ENCODE peak calls at places on chromosome 20, in five cellular contexts. U is astrocyte, Y is Peyer's patch, X is neural crest cell, V is progenitor cell of endocrine pancreas. Z is an unnamed sample.

GRCh38 chr20:59305898-59306640 is 5.7 kb downstream of the EDN3 start:
- DNase-seq in U (no peak), Y (no peak), X (no peak), V (no peak), Z (no peak)

GRCh38 chr20:37979021-37979985 is 54.0 kb downstream of the TTI1 start:
- DNase-seq in U (no peak), Y (no peak), X (no peak), V (no peak), Z (no peak)

GRCh38 chr20:20130399-20130798 is 78.1 kb downstream of the CFAP61 start:
- DNase-seq in U (no peak), Y (no peak), X (no peak), V (no peak), Z (no peak)

GRCh38 chr20:32208499-32209154 is 947 bp downstream of the POFUT1 start:
- DNase-seq in U (no peak), Y (no peak), X (no peak), V (no peak), Z (no peak)

GRCh38 chr20:24353135-24353694 is 116.2 kb upstream of the SYNDIG1 start:
- DNase-seq in U (no peak), Y (no peak), X (no peak), V (no peak), Z (no peak)

GRCh38 chr20:59403261-59403961 is 103.0 kb downstream of the EDN3 start:
- DNase-seq in U (no peak), Y (peak; percentile 40), X (peak; percentile 86), V (peak; percentile 89), Z (no peak)

GRCh38 chr20:57501461-57502330 is 23.2 kb downstream of the CTCFL start:
- DNase-seq in U (no peak), Y (no peak), X (no peak), V (no peak), Z (peak; percentile 28)

GRCh38 chr20:21503345-21503744 is 10.5 kb downstream of the NKX2-2 start:
- DNase-seq in U (peak; percentile 83), Y (no peak), X (no peak), V (no peak), Z (peak; percentile 3)

GRCh38 chr20:58306421-58307261 is 2.9 kb upstream of the RAB22A start:
- DNase-seq in U (peak; percentile 84), Y (peak; percentile 60), X (no peak), V (no peak), Z (no peak)

GRCh38 chr20:21936720-21937380 is 231.4 kb downstream of the PAX1 start:
- DNase-seq in U (no peak), Y (no peak), X (no peak), V (no peak), Z (no peak)

GRCh38 chr20:20489623-20490341 is 121.9 kb downstream of the INSM1 start:
- DNase-seq in U (no peak), Y (no peak), X (no peak), V (no peak), Z (no peak)

GRCh38 chr20:25270829-25271251 is 23.0 kb downstream of the PYGB start:
- DNase-seq in U (no peak), Y (peak; percentile 12), X (no peak), V (no peak), Z (no peak)

GRCh38 chr20:47220161-47220582 is 136.3 kb downstream of the ZMYND8 start:
- DNase-seq in U (no peak), Y (peak; percentile 44), X (peak; percentile 65), V (no peak), Z (peak; percentile 22)

GRCh38 chr20:59783020-59784010 is 150.1 kb downstream of the SYCP2 start:
- DNase-seq in U (peak; percentile 0), Y (no peak), X (peak; percentile 78), V (peak; percentile 66), Z (no peak)

GRCh38 chr20:24866008-24866407 is 83.1 kb upstream of the CST7 start:
- DNase-seq in U (no peak), Y (no peak), X (no peak), V (no peak), Z (no peak)

GRCh38 chr20:48489656-48490055 is 338.1 kb downstream of the PREX1 start:
- DNase-seq in U (no peak), Y (no peak), X (no peak), V (no peak), Z (no peak)

GRCh38 chr20:32820698-32821378 is 1.1 kb downstream of the MAPRE1 start:
- DNase-seq in U (no peak), Y (no peak), X (no peak), V (no peak), Z (no peak)

GRCh38 chr20:25017257-25017803 is 24.8 kb upstream of the APMAP start:
- DNase-seq in U (no peak), Y (no peak), X (no peak), V (peak; percentile 53), Z (no peak)

GRCh38 chr20:63135411-63135810 is 80.5 kb downstream of the YTHDF1 start:
- DNase-seq in U (no peak), Y (no peak), X (no peak), V (no peak), Z (no peak)
- TF ChIP-seq CTCF in U (no peak), Y (no peak), X (no peak), V (no peak), Z (no peak)

DNA sequence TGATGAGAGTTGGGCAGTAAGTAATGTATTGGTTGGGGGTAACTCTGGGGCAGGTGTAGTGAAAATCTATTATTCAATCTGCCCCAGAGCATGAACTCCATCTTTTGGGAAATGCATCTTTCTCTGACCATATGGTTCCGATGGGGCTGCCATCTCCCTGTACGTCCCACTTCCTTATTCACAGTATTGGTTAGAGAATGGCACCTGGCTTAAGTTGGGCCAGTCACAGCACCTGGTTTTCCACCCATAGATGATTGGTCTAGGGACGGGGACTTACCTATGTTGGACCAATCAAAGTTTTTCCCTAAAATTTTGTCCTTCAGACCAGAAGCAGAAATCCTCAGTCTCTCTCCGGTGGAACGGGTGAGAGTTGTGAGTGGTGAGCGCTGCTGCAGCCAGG is 2.2 kb upstream of the RALY start:
- DNase-seq in U (no peak), Y (no peak), X (no peak), V (no peak), Z (no peak)
- TF ChIP-seq CTCF in U (no peak), Y (no peak), X (no peak), V (no peak), Z (no peak)

GRCh38 chr20:54681869-54682268 is 206.5 kb downstream of the DOK5 start:
- DNase-seq in U (no peak), Y (no peak), X (no peak), V (no peak), Z (no peak)

GRCh38 chr20:54680439-54680838 is 205.0 kb downstream of the DOK5 start:
- DNase-seq in U (no peak), Y (no peak), X (no peak), V (no peak), Z (no peak)

GRCh38 chr20:54680872-54681297 is 205.5 kb downstream of the DOK5 start:
- DNase-seq in U (peak; percentile 2), Y (no peak), X (peak; percentile 67), V (no peak), Z (peak; percentile 12)
- TF ChIP-seq CTCF in U (peak; percentile 68), Y (no peak), X (peak; percentile 91), V (peak; percentile 86), Z (peak; percentile 88)

GRCh38 chr20:18144541-18145099 is 7.0 kb downstream of the KAT14 start:
- DNase-seq in U (no peak), Y (no peak), X (no peak), V (no peak), Z (no peak)

GRCh38 chr20:18138639-18139583 is 1.2 kb downstream of the KAT14 start:
- DNase-seq in U (no peak), Y (no peak), X (no peak), V (no peak), Z (no peak)

GRCh38 chr20:18138266-18138582 is 561 bp downstream of the KAT14 start:
- DNase-seq in U (no peak), Y (no peak), X (no peak), V (no peak), Z (no peak)

GRCh38 chr20:18137412-18138265 is at the start of the genes KAT14 and PET117:
- DNase-seq in U (peak; percentile 88), Y (peak; percentile 84), X (peak; percentile 89), V (peak; percentile 92), Z (peak; percentile 89)

DNA sequence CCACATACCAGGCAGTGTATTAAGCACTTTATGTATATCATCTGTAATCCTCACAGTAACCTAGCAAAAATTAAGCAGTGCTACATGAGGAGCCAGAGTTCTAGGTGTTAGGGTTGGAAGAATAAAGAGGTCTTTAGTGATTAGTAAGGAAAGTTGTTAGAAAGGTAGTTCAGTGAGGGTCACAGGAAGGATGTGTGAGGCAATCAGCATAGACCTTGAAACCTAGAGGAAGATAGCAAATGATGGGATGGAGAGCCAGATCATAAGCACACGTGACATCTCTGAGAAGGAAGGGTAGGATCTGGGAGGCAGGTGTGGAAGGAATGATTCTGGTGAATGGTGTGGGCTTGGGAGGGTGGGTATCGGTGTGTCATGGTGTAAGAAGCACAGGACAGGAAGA is 2.2 kb downstream of the KAT14 start:
- DNase-seq in U (no peak), Y (no peak), X (no peak), V (no peak), Z (no peak)
- TF ChIP-seq CTCF in U (no peak), Y (no peak), X (no peak), V (no peak), Z (no peak)

GRCh38 chr20:6515261-6515660 is 252.2 kb upstream of the BMP2 start:
- DNase-seq in U (peak; percentile 26), Y (no peak), X (no peak), V (no peak), Z (no peak)
- TF ChIP-seq CTCF in U (no peak), Y (no peak), X (no peak), V (no peak), Z (no peak)

GRCh38 chr20:35394271-35394670 is 17.5 kb downstream of the UQCC1 start:
- DNase-seq in U (no peak), Y (no peak), X (no peak), V (no peak), Z (no peak)

GRCh38 chr20:35395728-35396127 is 16.0 kb downstream of the UQCC1 start:
- DNase-seq in U (peak; percentile 91), Y (no peak), X (no peak), V (no peak), Z (peak; percentile 50)

DNA sequence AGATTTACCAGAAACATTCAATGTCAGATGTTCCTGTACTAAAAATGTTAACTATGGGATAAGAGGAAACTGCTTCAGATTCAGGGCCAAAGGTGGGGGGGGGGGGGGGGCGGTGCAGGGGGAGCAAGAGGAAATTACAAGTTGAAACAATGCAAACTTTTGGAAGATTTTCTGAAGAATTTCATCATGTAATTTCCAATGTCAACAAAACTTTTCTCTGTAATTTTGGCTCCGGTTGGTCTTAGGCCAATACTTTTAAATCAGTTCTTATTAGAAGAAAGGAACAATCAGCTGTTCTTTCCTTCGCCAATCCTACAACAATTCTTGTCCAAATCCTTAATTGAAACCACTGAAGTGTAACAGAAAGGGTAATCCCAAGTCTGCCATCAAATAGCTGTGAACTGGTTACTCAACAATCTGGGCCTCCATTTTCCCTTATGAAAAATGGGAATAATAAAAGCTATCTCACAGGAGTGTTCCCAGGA is 13.1 kb downstream of the UQCC1 start:
- DNase-seq in U (peak; percentile 42), Y (no peak), X (no peak), V (no peak), Z (no peak)
- TF ChIP-seq CTCF in U (no peak), Y (no peak), X (no peak), V (no peak), Z (no peak)

Z was measured in HFFc6.